ENCODE peak calls at places on chromosomes 3 and 15, in eight cellular contexts. B is endothelial cell of umbilical vein, C is spleen, G is stomach, Z is breast epithelium, T is K562, R is GM23338, H is HepG2. V is an unnamed sample.
A peak's percentile ranks its signal among the peaks of the same experiment; 100 is the strongest.

GRCh38 chr15:71294636-71295241 is 179.5 kb downstream of the THSD4 start:
- DNase-seq in B (no peak), C (no peak), G (no peak), Z (no peak), T (no peak), R (no peak), H (no peak), V (no peak)

GRCh38 chr3:52181543-52181942 is 16.4 kb upstream of the ALAS1 start:
- DNase-seq in B (no peak), C (peak; percentile 43), G (no peak), Z (no peak), T (no peak), R (no peak), H (no peak), V (no peak)

GRCh38 chr3:112497897-112498548 is 1.2 kb downstream of the BTLA start:
- DNase-seq in B (no peak), C (no peak), G (no peak), Z (no peak), T (no peak), R (no peak), H (no peak), V (no peak)

GRCh38 chr15:101118615-101119014 is 133.2 kb downstream of the CHSY1 start:
- DNase-seq in B (no peak), C (peak; percentile 70), G (no peak), Z (no peak), T (no peak), R (peak; percentile 59), H (no peak), V (no peak)

GRCh38 chr3:151558621-151559020 is 97.8 kb upstream of the IGSF10 start:
- DNase-seq in B (no peak), C (no peak), G (no peak), Z (no peak), T (no peak), R (no peak), H (no peak), V (no peak)

GRCh38 chr3:32816439-32817194 is 1.2 kb upstream of the TRIM71 start:
- DNase-seq in B (peak; percentile 16), C (peak; percentile 77), G (no peak), Z (no peak), T (no peak), R (peak; percentile 97), H (peak; percentile 95), V (no peak)

GRCh38 chr3:74575857-74576256 is 38.6 kb downstream of the CNTN3 start:
- DNase-seq in B (no peak), C (no peak), G (no peak), Z (no peak), T (no peak), R (peak; percentile 14), H (no peak), V (no peak)

GRCh38 chr3:11655188-11655928 is 11.6 kb upstream of the VGLL4 start:
- DNase-seq in B (peak; percentile 44), C (no peak), G (no peak), Z (no peak), T (no peak), R (peak; percentile 64), H (no peak), V (no peak)

GRCh38 chr3:11199902-11200678 is 45.8 kb downstream of the HRH1 start:
- DNase-seq in B (no peak), C (no peak), G (no peak), Z (no peak), T (no peak), R (no peak), H (no peak), V (no peak)

GRCh38 chr3:67646586-67647234 is 7.7 kb downstream of the SUCLG2 start:
- DNase-seq in B (no peak), C (no peak), G (no peak), Z (no peak), T (no peak), R (no peak), H (no peak), V (no peak)

GRCh38 chr3:179526989-179527391 is 35.7 kb upstream of the ACTL6A start:
- DNase-seq in B (peak; percentile 94), C (no peak), G (no peak), Z (no peak), T (no peak), R (peak; percentile 91), H (no peak), V (no peak)

GRCh38 chr3:169218314-169218983 is 445.1 kb downstream of the MECOM start:
- DNase-seq in B (peak; percentile 98), C (no peak), G (peak; percentile 43), Z (no peak), T (peak; percentile 25), R (peak; percentile 85), H (peak; percentile 28), V (peak; percentile 8)

GRCh38 chr3:18847583-18848197 is 300.6 kb upstream of the KCNH8 start:
- DNase-seq in B (no peak), C (no peak), G (no peak), Z (no peak), T (no peak), R (peak; percentile 60), H (peak; percentile 10), V (no peak)

GRCh38 chr3:193744048-193744821 is 151.2 kb downstream of the OPA1 start:
- DNase-seq in B (no peak), C (no peak), G (peak; percentile 30), Z (no peak), T (peak; percentile 62), R (peak; percentile 60), H (peak; percentile 99), V (no peak)

GRCh38 chr15:23026218-23026617 is 13.2 kb downstream of the TUBGCP5 start:
- DNase-seq in B (no peak), C (no peak), G (no peak), Z (no peak), T (no peak), R (no peak), H (no peak), V (no peak)

GRCh38 chr3:138137901-138138300 is 5.7 kb upstream of the A4GNT start:
- DNase-seq in B (no peak), C (no peak), G (no peak), Z (no peak), T (no peak), R (no peak), H (no peak), V (no peak)

GRCh38 chr3:68088216-68088615 is 433.8 kb upstream of the SUCLG2 start:
- DNase-seq in B (no peak), C (no peak), G (no peak), Z (no peak), T (no peak), R (no peak), H (no peak), V (no peak)

GRCh38 chr3:37990527-37990926 is at the start of gene VILL:
- DNase-seq in B (no peak), C (peak; percentile 73), G (peak; percentile 89), Z (no peak), T (no peak), R (no peak), H (no peak), V (no peak)

GRCh38 chr3:84925571-84925970 is 33.2 kb upstream of the CADM2 start:
- DNase-seq in B (no peak), C (no peak), G (no peak), Z (no peak), T (no peak), R (no peak), H (no peak), V (no peak)

GRCh38 chr3:104856743-104857142 is 510.0 kb upstream of the ALCAM start:
- DNase-seq in B (no peak), C (no peak), G (no peak), Z (no peak), T (no peak), R (peak; percentile 8), H (no peak), V (no peak)

GRCh38 chr15:62209322-62209721 is 44.2 kb upstream of the C2CD4B start:
- DNase-seq in B (no peak), C (no peak), G (peak; percentile 71), Z (no peak), T (no peak), R (no peak), H (no peak), V (peak; percentile 33)

GRCh38 chr3:71245971-71246860 is 337.3 kb downstream of the FOXP1 start:
- DNase-seq in B (no peak), C (no peak), G (no peak), Z (no peak), T (peak; percentile 74), R (no peak), H (peak; percentile 76), V (no peak)
- H3K27ac ChIP-seq in B (no peak overlapping the region), C (no peak overlapping the region), G (peak overlapping the region; percentile 59), Z (peak overlapping the region; percentile 62), T (no peak overlapping the region), R (peak overlapping the region; percentile 75), H (peak overlapping the region; percentile 82), V (peak overlapping the region; percentile 12)

GRCh38 chr3:184157206-184157605 is 2.0 kb downstream of the DVL3 start:
- DNase-seq in B (no peak), C (peak; percentile 29), G (no peak), Z (no peak), T (peak; percentile 59), R (no peak), H (no peak), V (no peak)

GRCh38 chr3:184158394-184158793 is 3.2 kb downstream of the DVL3 start:
- DNase-seq in B (no peak), C (peak; percentile 41), G (no peak), Z (no peak), T (no peak), R (no peak), H (no peak), V (no peak)

GRCh38 chr3:184155644-184156521 is 706 bp downstream of the DVL3 start:
- DNase-seq in B (peak; percentile 55), C (peak; percentile 90), G (no peak), Z (peak; percentile 61), T (peak; percentile 55), R (peak; percentile 61), H (peak; percentile 68), V (peak; percentile 24)

GRCh38 chr3:184156522-184156955 is 1.4 kb downstream of the DVL3 start:
- DNase-seq in B (peak; percentile 46), C (peak; percentile 77), G (no peak), Z (no peak), T (peak; percentile 30), R (peak; percentile 75), H (peak; percentile 53), V (peak; percentile 23)

GRCh38 chr3:184154909-184155643 is at the start of gene DVL3:
- DNase-seq in B (peak; percentile 40), C (peak; percentile 93), G (peak; percentile 75), Z (peak; percentile 59), T (peak; percentile 75), R (peak; percentile 70), H (peak; percentile 50), V (peak; percentile 67)
- TF ChIP-seq POLR2AphosphoS5 in B (peak; percentile 42), C (peak; percentile 77), G (peak; percentile 64), Z (peak; percentile 3), T (peak; percentile 48), R (peak; percentile 48), H (no peak), V (no peak)

DNA sequence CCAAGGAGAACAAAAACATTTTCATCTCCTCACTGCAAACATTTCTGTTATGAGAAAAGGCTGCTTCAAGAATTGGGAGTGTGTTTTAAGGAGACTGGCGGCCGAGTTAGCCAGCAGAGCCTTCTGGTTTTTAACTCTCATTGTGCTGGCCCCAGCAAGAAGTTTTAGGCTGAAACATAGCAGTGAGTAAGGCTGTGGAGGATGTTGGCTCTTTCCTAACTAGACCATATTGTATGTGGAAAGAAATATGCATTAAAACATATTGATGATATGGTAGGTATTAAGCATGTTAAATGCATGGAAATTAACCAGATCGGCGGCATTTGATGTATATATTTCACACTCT is 90.7 kb downstream of the TIGIT start:
- DNase-seq in B (no peak), C (no peak), G (no peak), Z (no peak), T (no peak), R (no peak), H (no peak), V (no peak)
- H3K4me3 ChIP-seq in B (peak overlapping the region; percentile 61), C (no peak overlapping the region), G (peak overlapping the region; percentile 53), Z (peak overlapping the region; percentile 46), T (no peak overlapping the region), R (no peak overlapping the region), H (no peak overlapping the region), V (peak overlapping the region; percentile 25)

GRCh38 chr3:13098192-13098591 is 25.0 kb upstream of the IQSEC1 start:
- DNase-seq in B (no peak), C (no peak), G (no peak), Z (no peak), T (no peak), R (no peak), H (no peak), V (no peak)
- H3K27ac ChIP-seq in B (no peak overlapping the region), C (no peak overlapping the region), G (no peak overlapping the region), Z (no peak overlapping the region), T (no peak overlapping the region), R (no peak overlapping the region), H (no peak overlapping the region), V (no peak overlapping the region)

V was measured in prostate gland.